ENCODE peak calls at places on chromosomes 6 and 20, in seven cellular contexts. D, X, E, U, S, C and K are unnamed samples. For H3K4me1, the result is how much of the 10 kb centered on the place peaks cover.

GRCh38 chr6:128513878-128514277 is 6.5 kb downstream of the PTPRK start:
- DNase-seq in D (no peak), X (no peak), E (no peak), U (no peak), S (no peak), C (no peak), K (no peak)

GRCh38 chr20:34012735-34013134 is 19.0 kb downstream of the RALY start:
- DNase-seq in D (no peak), X (no peak), E (no peak), U (no peak), S (no peak), C (no peak), K (no peak)

GRCh38 chr20:41133709-41134361 is 3.5 kb upstream of the PLCG1 start:
- DNase-seq in D (no peak), X (no peak), E (no peak), U (no peak), S (peak), C (no peak), K (no peak)

GRCh38 chr6:139970591-139970991 is 596.1 kb upstream of the CITED2 start:
- DNase-seq in D (no peak), X (no peak), E (no peak), U (no peak), S (no peak), C (no peak), K (no peak)

GRCh38 chr20:64080013-64080812 is at the start of gene OPRL1:
- DNase-seq in D (no peak), X (no peak), E (peak), U (no peak), S (no peak), C (no peak), K (no peak)

GRCh38 chr6:84657486-84657885 is 106.9 kb downstream of the TBX18 start:
- DNase-seq in D (no peak), X (no peak), E (no peak), U (no peak), S (no peak), C (no peak), K (no peak)

GRCh38 chr6:47056832-47057231 is 14.7 kb upstream of the ADGRF1 start:
- DNase-seq in D (no peak), X (no peak), E (no peak), U (no peak), S (no peak), C (no peak), K (no peak)

GRCh38 chr20:61253640-61254511 is 1.8 kb downstream of the CDH4 start:
- DNase-seq in D (no peak), X (no peak), E (no peak), U (no peak), S (no peak), C (no peak), K (no peak)

DNA sequence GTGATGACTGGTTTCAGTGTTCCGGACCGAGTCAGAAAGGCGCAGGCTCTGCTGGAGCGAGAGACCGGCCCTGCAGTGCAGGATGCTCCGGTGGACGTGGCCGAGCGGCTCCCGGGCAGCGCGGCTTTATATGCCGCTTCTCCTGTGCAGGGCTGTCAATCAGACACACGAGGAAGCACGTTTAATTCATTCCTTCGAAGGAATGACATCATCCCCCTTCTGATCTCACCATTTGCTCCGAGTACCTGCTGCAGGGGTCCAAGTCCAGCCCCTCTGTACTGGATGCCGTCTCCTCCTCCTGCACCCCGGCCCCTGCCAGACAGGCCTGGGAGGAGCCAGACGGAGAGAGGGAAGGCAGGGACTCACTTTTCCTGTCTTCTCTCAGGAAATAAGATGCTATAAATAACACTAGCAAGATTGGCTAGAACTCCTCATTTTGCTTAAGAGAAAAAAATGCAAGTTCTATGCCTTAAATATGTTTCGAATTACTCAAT is at the start of gene THBS2:
- DNase-seq in D (peak), X (peak), E (no peak), U (no peak), S (peak), C (peak), K (peak)
- TF ChIP-seq POLR2A in D (no peak), X (peak), E (no peak), U (no peak), S (peak), C (peak), K (peak)

DNA sequence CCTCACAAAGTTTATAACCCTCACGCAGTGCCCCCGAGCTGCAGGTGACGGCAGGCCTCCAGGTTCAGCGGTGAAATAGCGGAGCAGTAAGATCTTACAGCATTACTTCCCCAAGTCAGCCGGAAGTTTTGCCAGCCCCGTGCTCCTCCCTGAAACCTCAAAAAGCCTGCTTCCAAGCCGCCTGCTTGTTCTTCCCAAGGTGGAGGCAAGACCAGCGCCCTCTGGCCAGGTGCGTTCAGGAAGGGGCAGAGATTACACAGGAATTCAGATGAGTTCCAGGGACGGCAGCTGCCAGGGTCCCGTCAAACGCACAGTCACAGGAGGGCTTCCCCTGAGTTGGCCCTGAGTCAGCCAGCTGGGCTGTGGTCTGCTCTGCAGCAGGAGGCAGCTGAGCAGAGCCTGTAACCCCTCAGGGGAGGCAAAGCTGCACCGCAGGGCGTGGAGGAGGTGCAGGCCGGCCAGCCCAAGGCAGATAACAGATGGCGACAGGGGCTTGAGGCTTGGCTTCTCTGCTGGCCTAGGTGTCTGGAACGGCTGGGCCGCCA is 124.1 kb upstream of the RPS6KA2 start:
- DNase-seq in D (peak), X (no peak), E (peak), U (no peak), S (no peak), C (no peak), K (no peak)
- H3K4me1 ChIP-seq in D (under half), X (under half), E (under half), U (under half), S (under half), C (under half), K (under half)

GRCh38 chr6:122726649-122727048 is 52.9 kb upstream of the FABP7 start:
- DNase-seq in D (no peak), X (no peak), E (no peak), U (no peak), S (no peak), C (no peak), K (no peak)
- TF ChIP-seq CTCF in D (peak), X (no peak), E (no peak), U (peak), S (peak), C (no peak), K (no peak)

DNA sequence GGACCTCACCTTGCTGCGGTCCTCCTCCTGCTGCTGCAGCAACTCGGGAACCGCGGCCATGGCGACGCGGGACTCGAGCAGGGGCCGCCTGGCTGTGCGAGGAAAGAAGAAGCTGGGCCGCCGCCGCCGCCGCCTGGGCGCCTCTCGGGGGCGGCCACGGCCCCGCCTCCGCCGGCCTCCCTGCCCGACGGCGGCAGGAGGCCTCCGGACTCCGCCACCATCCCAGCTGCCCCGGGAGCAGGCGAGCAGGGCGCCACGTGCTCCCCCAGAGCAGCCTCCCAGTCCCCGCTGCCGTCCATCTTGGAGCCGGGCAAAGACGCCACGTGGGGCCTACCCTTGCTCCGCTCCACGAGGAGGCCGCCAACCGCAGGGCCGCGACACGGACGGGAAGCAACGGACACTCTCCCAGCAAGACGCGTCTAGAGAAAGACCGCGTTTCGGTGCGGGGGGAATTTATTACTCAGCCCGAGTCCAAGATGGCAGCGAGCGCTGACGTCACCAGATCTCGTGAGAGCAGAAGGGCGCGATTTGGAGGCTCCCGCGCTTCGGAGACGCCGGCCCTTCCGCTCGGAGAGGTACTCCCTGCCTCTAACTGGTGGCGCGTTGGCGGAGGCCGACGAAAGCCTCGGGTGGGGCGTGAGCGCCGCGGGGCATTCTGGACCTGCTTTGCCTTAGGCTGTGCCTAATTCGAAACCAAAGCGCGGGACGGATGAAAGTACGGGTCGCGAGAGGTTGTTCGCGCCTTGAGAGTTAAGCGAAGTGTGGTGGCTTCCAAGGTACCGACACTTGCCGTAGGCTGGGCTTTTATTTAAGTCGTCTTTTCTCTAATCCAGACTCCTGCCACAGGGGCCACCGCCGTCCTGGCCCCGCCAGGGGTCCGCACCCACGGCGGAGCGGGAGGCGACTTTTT is at the start of the genes MGME1 and SNX5:
- DNase-seq in D (peak), X (peak), E (peak), U (peak), S (peak), C (peak), K (peak)
- TF ChIP-seq POLR2A in D (peak), X (no peak), E (peak), U (peak), S (peak), C (peak), K (peak)

GRCh38 chr6:90121982-90122381 is 174.7 kb downstream of the BACH2 start:
- DNase-seq in D (no peak), X (no peak), E (no peak), U (no peak), S (no peak), C (no peak), K (no peak)

GRCh38 chr6:90120327-90120726 is 176.3 kb downstream of the BACH2 start:
- DNase-seq in D (no peak), X (no peak), E (no peak), U (no peak), S (no peak), C (no peak), K (no peak)

GRCh38 chr6:90119618-90120017 is 177.0 kb downstream of the BACH2 start:
- DNase-seq in D (no peak), X (no peak), E (no peak), U (no peak), S (no peak), C (no peak), K (no peak)

GRCh38 chr6:90113389-90113788 is 183.3 kb downstream of the BACH2 start:
- DNase-seq in D (no peak), X (no peak), E (no peak), U (no peak), S (no peak), C (no peak), K (no peak)

DNA sequence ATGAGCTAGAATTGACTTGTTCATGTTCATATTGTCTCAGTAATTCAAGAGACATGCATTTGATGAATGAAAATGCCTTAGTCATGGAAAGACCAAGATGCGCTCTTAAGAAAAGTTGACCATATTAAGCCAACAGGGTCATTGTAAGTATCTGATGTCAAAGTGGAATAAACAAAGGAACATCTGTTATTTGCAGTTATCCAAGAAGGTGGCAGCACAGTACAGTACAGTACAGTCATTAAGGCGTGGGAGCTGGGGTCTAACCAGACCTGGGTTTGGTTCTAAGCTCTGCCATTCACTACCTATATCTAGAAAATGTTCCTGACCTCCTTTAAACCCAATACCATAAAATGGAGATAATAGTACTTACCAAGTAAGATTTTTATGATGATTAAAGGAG is 178.1 kb downstream of the BACH2 start:
- DNase-seq in D (no peak), X (no peak), E (no peak), U (no peak), S (no peak), C (no peak), K (no peak)
- H3K4me1 ChIP-seq in D (under half), X (under half), E (under half), U (under half), S (under half), C (under half), K (under half)

DNA sequence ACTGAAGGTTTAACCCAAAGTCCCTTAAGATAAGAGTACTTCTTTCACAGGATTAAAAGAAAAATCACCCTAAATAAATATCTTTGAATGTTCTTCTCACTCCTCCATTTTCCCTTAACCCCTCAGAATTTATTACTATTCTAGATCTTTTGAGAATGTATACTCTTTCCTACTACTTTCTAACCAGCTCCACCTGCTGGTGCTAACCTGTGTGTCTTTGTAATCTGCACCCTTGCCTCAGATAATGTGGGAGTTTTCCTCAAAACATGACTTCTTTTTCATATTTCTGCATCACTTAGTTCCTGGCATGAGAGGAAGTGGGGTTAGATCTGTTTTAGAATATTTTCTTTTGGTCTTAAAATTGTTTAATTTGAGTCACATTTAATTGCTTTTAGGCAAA is 394.2 kb downstream of the BMP2 start:
- DNase-seq in D (no peak), X (no peak), E (no peak), U (no peak), S (peak), C (no peak), K (no peak)
- TF ChIP-seq CTCF in D (peak), X (no peak), E (no peak), U (peak), S (no peak), C (no peak), K (no peak)